ENCODE peak calls at places on chromosomes 11 and 22, in nine cellular contexts. M, G, O, H, L, K, C, U and Z are unnamed samples.

GRCh38 chr11:1085440-1086170 is 10.9 kb downstream of the MUC2 start:
- DNase-seq in M (no peak), G (peak), O (no peak), H (no peak), L (no peak), K (no peak), C (no peak), U (no peak), Z (no peak)

GRCh38 chr11:116078101-116078561 is 573.9 kb upstream of the CADM1 start:
- DNase-seq in M (no peak), G (no peak), O (no peak), H (no peak), L (no peak), K (no peak), C (no peak), U (no peak), Z (no peak)

GRCh38 chr11:66745356-66746235 is 16.6 kb upstream of the SPTBN2 start:
- DNase-seq in M (no peak), G (no peak), O (no peak), H (no peak), L (no peak), K (no peak), C (no peak), U (no peak), Z (no peak)

GRCh38 chr11:70040452-70040851 is 37.7 kb upstream of the ANO1 start:
- DNase-seq in M (no peak), G (no peak), O (no peak), H (no peak), L (no peak), K (no peak), C (no peak), U (no peak), Z (no peak)

GRCh38 chr22:42768385-42769035 is 47.8 kb upstream of the A4GALT start:
- DNase-seq in M (no peak), G (no peak), O (no peak), H (no peak), L (no peak), K (no peak), C (no peak), U (no peak), Z (no peak)

GRCh38 chr11:17389205-17389956 is 922 bp upstream of the KCNJ11 start:
- DNase-seq in M (no peak), G (peak), O (no peak), H (no peak), L (peak), K (no peak), C (no peak), U (peak), Z (no peak)

GRCh38 chr22:33923660-33924246 is 3.5 kb upstream of the LARGE1 start:
- DNase-seq in M (no peak), G (peak), O (peak), H (peak), L (peak), K (peak), C (no peak), U (peak), Z (no peak)

GRCh38 chr22:24120029-24120428 is 61.3 kb upstream of the SUSD2 start:
- DNase-seq in M (no peak), G (no peak), O (no peak), H (no peak), L (no peak), K (no peak), C (no peak), U (no peak), Z (no peak)

GRCh38 chr11:77151804-77152513 is 23.9 kb downstream of the MYO7A start:
- DNase-seq in M (no peak), G (no peak), O (no peak), H (no peak), L (peak), K (peak), C (peak), U (no peak), Z (no peak)

GRCh38 chr22:36445158-36445668 is 36.2 kb downstream of the TXN2 start:
- DNase-seq in M (no peak), G (peak), O (no peak), H (peak), L (peak), K (peak), C (no peak), U (no peak), Z (no peak)

GRCh38 chr11:95764267-95764898 is 25.2 kb downstream of the FAM76B start:
- DNase-seq in M (no peak), G (no peak), O (no peak), H (peak), L (peak), K (peak), C (no peak), U (no peak), Z (peak)

GRCh38 chr11:10528121-10528520 is 12.9 kb downstream of the RNF141 start:
- DNase-seq in M (no peak), G (no peak), O (no peak), H (no peak), L (no peak), K (no peak), C (no peak), U (no peak), Z (no peak)

GRCh38 chr11:73236879-73237278 is 18.8 kb downstream of the P2RY2 start:
- DNase-seq in M (no peak), G (no peak), O (no peak), H (no peak), L (peak), K (peak), C (no peak), U (no peak), Z (no peak)

GRCh38 chr11:114774599-114775365 is 96.5 kb downstream of the NXPE2 start:
- DNase-seq in M (no peak), G (no peak), O (no peak), H (peak), L (peak), K (no peak), C (no peak), U (no peak), Z (no peak)

GRCh38 chr11:2825261-2825885 is 60.2 kb downstream of the CDKN1C start:
- DNase-seq in M (peak), G (peak), O (no peak), H (peak), L (peak), K (peak), C (no peak), U (peak), Z (no peak)

GRCh38 chr11:6259638-6260019 is at the start of gene CCKBR:
- DNase-seq in M (no peak), G (no peak), O (no peak), H (no peak), L (no peak), K (no peak), C (no peak), U (peak), Z (no peak)
- H3K4me3 ChIP-seq in M (peak), G (peak), O (no peak), H (peak), L (no peak), K (no peak), C (no peak), U (peak), Z (peak)

DNA sequence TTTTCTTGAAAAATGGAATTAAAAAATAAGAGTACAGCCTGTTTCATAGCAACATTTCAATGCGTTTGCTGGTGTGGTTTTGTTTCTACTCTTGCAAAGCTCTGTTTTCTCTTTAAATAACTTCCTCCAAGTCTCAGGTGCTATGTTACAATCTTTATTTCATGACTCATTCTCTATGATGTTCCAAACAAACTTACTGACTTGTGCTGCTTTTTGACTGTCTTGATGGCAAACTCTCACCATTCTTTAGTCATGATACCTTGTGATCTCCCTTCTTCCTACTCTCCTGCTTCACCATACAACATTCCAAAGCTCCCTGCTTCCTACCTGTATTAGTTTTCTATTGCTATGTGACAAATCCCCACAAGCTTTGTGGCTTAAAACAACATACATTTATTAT is 166.1 kb downstream of the C11orf91 start:
- DNase-seq in M (no peak), G (no peak), O (no peak), H (no peak), L (peak), K (peak), C (no peak), U (no peak), Z (no peak)
- H3K4me3 ChIP-seq in M (no peak), G (no peak), O (no peak), H (no peak), L (no peak), K (no peak), C (no peak), U (no peak), Z (no peak)

GRCh38 chr11:13101836-13102574 is 92.9 kb downstream of the RASSF10 start:
- DNase-seq in M (no peak), G (no peak), O (no peak), H (no peak), L (no peak), K (no peak), C (no peak), U (no peak), Z (no peak)
- H3K4me3 ChIP-seq in M (no peak), G (no peak), O (no peak), H (no peak), L (no peak), K (no peak), C (no peak), U (no peak), Z (no peak)

GRCh38 chr22:31247726-31248125 is 35.6 kb downstream of the LIMK2 start:
- DNase-seq in M (no peak), G (no peak), O (no peak), H (no peak), L (no peak), K (no peak), C (no peak), U (no peak), Z (no peak)
- H3K4me3 ChIP-seq in M (peak), G (peak), O (peak), H (peak), L (peak), K (peak), C (no peak), U (no peak), Z (peak)

GRCh38 chr22:50170453-50171318 is at the start of gene PANX2:
- DNase-seq in M (no peak), G (peak), O (no peak), H (no peak), L (peak), K (no peak), C (no peak), U (no peak), Z (no peak)
- H3K4me3 ChIP-seq in M (peak), G (peak), O (peak), H (peak), L (peak), K (no peak), C (no peak), U (peak), Z (no peak)

DNA sequence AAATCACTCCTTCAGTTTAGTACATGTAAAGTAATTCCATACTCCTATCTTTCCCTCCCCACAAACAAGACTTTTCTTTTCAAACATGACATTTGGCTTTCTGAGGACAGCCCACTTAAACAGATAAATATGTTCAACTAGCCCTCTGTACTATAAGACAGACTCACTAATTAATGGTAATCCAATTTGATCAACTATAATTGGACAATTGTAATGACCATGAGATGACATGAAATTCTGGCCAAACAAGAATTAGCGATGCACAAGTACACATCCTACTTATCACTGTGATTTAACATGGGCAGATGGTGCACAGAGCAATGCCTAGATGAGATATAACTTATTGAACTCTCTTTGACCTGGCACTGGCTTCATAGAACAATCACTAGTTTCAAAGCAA is 1033.7 kb upstream of the CCDC90B start:
- DNase-seq in M (no peak), G (no peak), O (no peak), H (no peak), L (no peak), K (no peak), C (no peak), U (no peak), Z (no peak)
- H3K4me3 ChIP-seq in M (no peak), G (no peak), O (no peak), H (no peak), L (no peak), K (no peak), C (no peak), U (no peak), Z (no peak)

GRCh38 chr11:68271023-68271780 is 571 bp downstream of the C11orf24 start:
- DNase-seq in M (peak), G (peak), O (peak), H (peak), L (peak), K (peak), C (no peak), U (peak), Z (no peak)

GRCh38 chr11:68270334-68271022 is 1.3 kb downstream of the C11orf24 start:
- DNase-seq in M (no peak), G (no peak), O (no peak), H (no peak), L (no peak), K (no peak), C (no peak), U (no peak), Z (no peak)

GRCh38 chr11:68275721-68276488 is 4.1 kb upstream of the C11orf24 start:
- DNase-seq in M (no peak), G (no peak), O (no peak), H (no peak), L (no peak), K (no peak), C (no peak), U (no peak), Z (no peak)

GRCh38 chr11:68271781-68272608 is at the start of gene C11orf24:
- DNase-seq in M (peak), G (peak), O (peak), H (peak), L (peak), K (peak), C (peak), U (peak), Z (no peak)

DNA sequence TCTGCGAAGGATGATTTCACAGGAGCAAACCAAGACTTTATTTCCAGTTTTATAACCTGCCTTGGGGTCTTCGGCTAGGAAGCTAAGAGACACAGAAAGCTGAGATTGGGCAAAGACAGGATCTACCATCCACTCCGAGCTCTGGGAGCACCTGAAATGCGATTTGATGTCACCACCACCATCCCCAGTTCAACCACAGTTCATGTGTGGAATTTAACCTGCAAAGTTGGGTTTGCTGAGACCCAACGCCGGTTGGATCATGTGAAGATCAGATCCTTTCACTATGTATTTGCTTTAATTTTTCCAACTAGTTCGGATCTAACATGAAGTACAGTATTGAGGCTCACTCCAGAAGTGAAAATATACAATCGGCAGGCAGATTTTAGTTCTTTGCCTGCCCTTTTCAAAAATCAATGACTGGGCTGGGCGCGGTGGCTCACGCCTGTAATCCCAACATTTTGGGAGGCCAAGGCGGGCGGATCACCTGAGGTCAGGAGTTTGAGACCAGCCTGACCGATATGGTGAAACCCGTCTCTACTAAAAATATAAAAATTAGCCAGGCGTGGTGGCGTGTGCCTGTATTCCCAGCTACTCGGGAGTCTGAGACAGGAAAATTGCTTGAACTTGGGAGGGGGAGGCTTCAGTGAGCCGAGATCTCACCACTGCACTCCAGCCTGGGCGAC is 1.4 kb upstream of the C11orf24 start:
- DNase-seq in M (no peak), G (no peak), O (no peak), H (no peak), L (no peak), K (no peak), C (no peak), U (no peak), Z (no peak)
- H3K4me3 ChIP-seq in M (no peak), G (no peak), O (peak), H (peak), L (no peak), K (no peak), C (peak), U (no peak), Z (peak)

GRCh38 chr22:35350539-35351503 is 30.1 kb upstream of the HMOX1 start:
- DNase-seq in M (peak), G (peak), O (peak), H (peak), L (peak), K (peak), C (peak), U (peak), Z (no peak)
- H3K4me3 ChIP-seq in M (peak), G (peak), O (peak), H (peak), L (peak), K (peak), C (peak), U (peak), Z (peak)